ENCODE peak calls at places on chromosome 20, in six cellular contexts. G is LoVo; E is sciatic nerve; I is stimulated activated CD8-positive, alpha-beta memory T cell treated with anti-CD3 and anti-CD28 coated beads, Interleukin-7, amount 100 ng/mL, for 24 hours; O is ascending aorta; H is naive thymus-derived CD8-positive, alpha-beta T cell. T is an unnamed sample.

GRCh38 chr20:61812121-61812520 is 253.6 kb downstream of the TAF4 start:
- DNase-seq in I (no peak), H (no peak), E (no peak), O (no peak), G (no peak), T (no peak)

GRCh38 chr20:62555642-62556420 is 80.0 kb upstream of the GATA5 start:
- DNase-seq in O (no peak), G (no peak), I (no peak), E (no peak), H (no peak), T (no peak)

GRCh38 chr20:29318871-29319461 is 1938.5 kb upstream of the DEFB115 start:
- DNase-seq in I (no peak), E (peak; percentile 50), H (no peak), G (no peak), O (no peak), T (no peak)

GRCh38 chr20:47551841-47552240 is 50.2 kb downstream of the NCOA3 start:
- DNase-seq in O (no peak), G (no peak), I (no peak), E (no peak), H (no peak), T (no peak)

GRCh38 chr20:63310265-63310971 is 17.4 kb downstream of the COL20A1 start:
- DNase-seq in E (no peak), H (no peak), G (no peak), I (no peak), O (no peak), T (no peak)

GRCh38 chr20:17875106-17875980 is 93.3 kb downstream of the SNX5 start:
- DNase-seq in I (no peak), H (no peak), E (peak; percentile 86), G (peak; percentile 66), O (peak; percentile 86), T (no peak)

GRCh38 chr20:48604426-48604825 is 223.4 kb downstream of the PREX1 start:
- DNase-seq in G (no peak), O (peak; percentile 34), H (no peak), E (peak; percentile 34), I (no peak), T (no peak)

GRCh38 chr20:1423625-1424106 is 30.8 kb upstream of the FKBP1A start:
- DNase-seq in G (no peak), H (no peak), E (no peak), I (no peak), O (no peak), T (no peak)

GRCh38 chr20:13336308-13337089 is 115.4 kb downstream of the ISM1 start:
- DNase-seq in E (no peak), G (no peak), H (no peak), I (no peak), O (no peak), T (no peak)

GRCh38 chr20:21936720-21937380 is 231.4 kb downstream of the PAX1 start:
- DNase-seq in E (no peak), G (no peak), O (no peak), H (no peak), I (no peak), T (no peak)

GRCh38 chr20:52448513-52448912 is 256.9 kb upstream of the ZFP64 start:
- DNase-seq in E (no peak), O (no peak), G (no peak), I (no peak), H (no peak), T (no peak)

GRCh38 chr20:23744726-23745646 is 5.7 kb downstream of the CST1 start:
- DNase-seq in O (no peak), G (no peak), H (no peak), I (no peak), E (no peak), T (no peak)

GRCh38 chr20:31815408-31816188 is 3.6 kb upstream of the MYLK2 start:
- DNase-seq in H (no peak), I (no peak), O (peak; percentile 84), E (no peak), G (no peak), T (no peak)

GRCh38 chr20:8527998-8528397 is 395.9 kb downstream of the PLCB1 start:
- DNase-seq in O (no peak), G (no peak), H (no peak), E (no peak), I (no peak), T (no peak)

GRCh38 chr20:9185511-9185910 is 116.6 kb downstream of the PLCB4 start:
- DNase-seq in I (no peak), O (no peak), E (no peak), G (no peak), H (no peak), T (no peak)

GRCh38 chr20:63148696-63149095 is 67.2 kb downstream of the YTHDF1 start:
- DNase-seq in H (no peak), I (no peak), G (no peak), O (no peak), E (no peak), T (no peak)

GRCh38 chr20:47663354-47664067 is 121.8 kb downstream of the SULF2 start:
- DNase-seq in E (peak; percentile 89), H (peak; percentile 78), O (peak; percentile 86), I (peak; percentile 56), G (peak; percentile 73), T (peak; percentile 66)

GRCh38 chr20:40844285-40844684 is 155.2 kb upstream of the MAFB start:
- DNase-seq in E (no peak), H (no peak), O (no peak), G (no peak), I (no peak), T (no peak)

GRCh38 chr20:61753196-61753942 is 312.3 kb downstream of the TAF4 start:
- DNase-seq in E (no peak), H (no peak), O (no peak), G (no peak), I (no peak), T (no peak)

GRCh38 chr20:44080646-44081267 is 106.2 kb downstream of the JPH2 start:
- DNase-seq in O (peak; percentile 78), I (peak; percentile 55), H (peak; percentile 85), G (peak; percentile 80), E (peak; percentile 78), T (peak; percentile 55)

GRCh38 chr20:48406462-48407235 is 421.1 kb downstream of the PREX1 start:
- DNase-seq in E (no peak), O (no peak), H (no peak), I (no peak), G (no peak), T (no peak)

GRCh38 chr20:58048096-58048702 is 180.3 kb downstream of the ANKRD60 start:
- DNase-seq in E (peak; percentile 53), G (peak; percentile 37), H (no peak), I (no peak), O (no peak), T (no peak)

GRCh38 chr20:62143976-62144825 is 632 bp downstream of the SS18L1 start:
- DNase-seq in E (peak; percentile 70), G (peak; percentile 39), O (peak; percentile 72), I (no peak), H (peak; percentile 37), T (no peak)

GRCh38 chr20:44138859-44139258 is 48.1 kb downstream of the JPH2 start:
- DNase-seq in G (no peak), O (no peak), E (no peak), I (no peak), H (no peak), T (no peak)

T was measured in activated CD8-positive, alpha-beta memory T cell treated with anti-CD3 and anti-CD28 coated beads for 48 hours.